ENCODE peak calls at places on chromosomes 11 and 22, in four cellular contexts. One of them, this sample, is unnamed. For H3K4me1, the result is how much of the 10 kb centered on the place peaks cover.

GRCh38 chr11:1830500-1831223 is 4.1 kb upstream of the SYT8 start:
- DNase-seq in spleen: peak
- DNase-seq in stomach: peak
- DNase-seq in upper lobe of left lung: peak
- DNase-seq in this sample: peak

GRCh38 chr22:26406118-26406517 is 22.9 kb upstream of the ASPHD2 start:
- DNase-seq in upper lobe of left lung: no peak
- DNase-seq in spleen: no peak
- DNase-seq in stomach: no peak
- DNase-seq in this sample: no peak

GRCh38 chr11:100930185-100930778 is 199.3 kb downstream of the PGR start:
- DNase-seq in spleen: no peak
- DNase-seq in stomach: no peak
- DNase-seq in upper lobe of left lung: no peak
- DNase-seq in this sample: no peak

GRCh38 chr22:19499880-19500242 is 20.1 kb downstream of the CDC45 start:
- DNase-seq in upper lobe of left lung: no peak
- DNase-seq in stomach: no peak
- DNase-seq in spleen: no peak
- DNase-seq in this sample: no peak

GRCh38 chr11:834371-835316 is 1.9 kb downstream of the CD151 start:
- DNase-seq in stomach: peak
- DNase-seq in upper lobe of left lung: peak
- DNase-seq in spleen: peak
- DNase-seq in this sample: peak

GRCh38 chr11:34531663-34532062 is 18.1 kb upstream of the ELF5 start:
- DNase-seq in spleen: no peak
- DNase-seq in stomach: no peak
- DNase-seq in upper lobe of left lung: no peak
- DNase-seq in this sample: no peak

GRCh38 chr22:32697331-32697995 is 104.0 kb upstream of the TIMP3 start:
- DNase-seq in spleen: no peak
- DNase-seq in upper lobe of left lung: no peak
- DNase-seq in stomach: no peak
- DNase-seq in this sample: no peak

GRCh38 chr22:23520875-23521441 is 59.1 kb downstream of the IGLL1 start:
- DNase-seq in stomach: no peak
- DNase-seq in spleen: peak
- DNase-seq in upper lobe of left lung: no peak
- DNase-seq in this sample: no peak

GRCh38 chr11:57800444-57801184 is 39.0 kb downstream of the CTNND1 start:
- DNase-seq in stomach: no peak
- DNase-seq in upper lobe of left lung: no peak
- DNase-seq in spleen: no peak
- DNase-seq in this sample: no peak

GRCh38 chr11:87432006-87432405 is 394.3 kb downstream of the TMEM135 start:
- DNase-seq in upper lobe of left lung: no peak
- DNase-seq in spleen: no peak
- DNase-seq in stomach: no peak
- DNase-seq in this sample: no peak

GRCh38 chr11:110148775-110149744 is 55.9 kb downstream of the ZC3H12C start:
- DNase-seq in spleen: no peak
- DNase-seq in stomach: no peak
- DNase-seq in upper lobe of left lung: no peak
- DNase-seq in this sample: no peak

GRCh38 chr11:121099885-121100284 is 1.2 kb upstream of the TECTA start:
- DNase-seq in spleen: no peak
- DNase-seq in upper lobe of left lung: no peak
- DNase-seq in stomach: no peak
- DNase-seq in this sample: no peak

GRCh38 chr11:128776088-128776433 is 82.2 kb downstream of the FLI1 start:
- DNase-seq in stomach: no peak
- DNase-seq in spleen: no peak
- DNase-seq in upper lobe of left lung: no peak
- DNase-seq in this sample: peak

GRCh38 chr22:30969532-30970355 is 679 bp downstream of the TUG1 start:
- DNase-seq in spleen: no peak
- DNase-seq in upper lobe of left lung: peak
- DNase-seq in stomach: peak
- DNase-seq in this sample: peak

GRCh38 chr22:17233348-17234043 is 14.3 kb upstream of the ADA2 start:
- DNase-seq in spleen: peak
- DNase-seq in stomach: no peak
- DNase-seq in upper lobe of left lung: no peak
- DNase-seq in this sample: no peak

GRCh38 chr11:120710354-120711187 is 199.0 kb downstream of the GRIK4 start:
- DNase-seq in stomach: no peak
- DNase-seq in spleen: peak
- DNase-seq in upper lobe of left lung: peak
- DNase-seq in this sample: peak

GRCh38 chr11:123425367-123425766 is 4.7 kb upstream of the GRAMD1B start:
- DNase-seq in spleen: no peak
- DNase-seq in stomach: no peak
- DNase-seq in upper lobe of left lung: no peak
- DNase-seq in this sample: no peak

GRCh38 chr11:120208012-120208441 is 2.8 kb upstream of the OAF start:
- DNase-seq in spleen: no peak
- DNase-seq in upper lobe of left lung: no peak
- DNase-seq in stomach: no peak
- DNase-seq in this sample: no peak

GRCh38 chr22:29765905-29766631 is 739 bp downstream of the ZMAT5 start:
- DNase-seq in stomach: peak
- DNase-seq in upper lobe of left lung: no peak
- DNase-seq in spleen: no peak
- DNase-seq in this sample: peak

GRCh38 chr22:49100316-49100715 is 727.4 kb downstream of the BRD1 start:
- DNase-seq in upper lobe of left lung: no peak
- DNase-seq in spleen: peak
- DNase-seq in stomach: no peak
- DNase-seq in this sample: no peak

GRCh38 chr11:17206448-17206847 is 1.3 kb downstream of the PIK3C2A start:
- DNase-seq in spleen: no peak
- DNase-seq in stomach: no peak
- DNase-seq in upper lobe of left lung: no peak
- DNase-seq in this sample: no peak

GRCh38 chr22:33188316-33188715 is 130.1 kb upstream of the SYN3 start:
- DNase-seq in spleen: no peak
- DNase-seq in stomach: no peak
- DNase-seq in upper lobe of left lung: no peak
- DNase-seq in this sample: no peak

GRCh38 chr11:67357831-67358555 is 4.6 kb upstream of the POLD4 start:
- DNase-seq in stomach: no peak
- DNase-seq in spleen: no peak
- DNase-seq in upper lobe of left lung: no peak
- DNase-seq in this sample: no peak

GRCh38 chr22:42169055-42169469 is 38.5 kb upstream of the CYP2D6 start:
- DNase-seq in spleen: peak
- DNase-seq in stomach: peak
- DNase-seq in upper lobe of left lung: peak
- DNase-seq in this sample: peak

GRCh38 chr11:19905280-19905853 is 192.7 kb downstream of the NAV2 start:
- DNase-seq in stomach: no peak
- DNase-seq in spleen: no peak
- DNase-seq in upper lobe of left lung: no peak
- DNase-seq in this sample: no peak

GRCh38 chr22:30309981-30310672 is 16.6 kb downstream of the TBC1D10A start:
- DNase-seq in stomach: peak
- DNase-seq in upper lobe of left lung: peak
- DNase-seq in spleen: no peak
- DNase-seq in this sample: peak

GRCh38 chr11:77299528-77299993 is 1.9 kb downstream of the GDPD4 start:
- DNase-seq in upper lobe of left lung: no peak
- DNase-seq in spleen: no peak
- DNase-seq in stomach: peak
- DNase-seq in this sample: peak

GRCh38 chr22:43919106-43919965 is 4.3 kb upstream of the PNPLA3 start:
- DNase-seq in spleen: no peak
- DNase-seq in stomach: peak
- DNase-seq in upper lobe of left lung: no peak
- DNase-seq in this sample: no peak

GRCh38 chr11:32023370-32023964 is 67.4 kb upstream of the RCN1 start:
- DNase-seq in stomach: no peak
- DNase-seq in spleen: no peak
- DNase-seq in upper lobe of left lung: no peak
- DNase-seq in this sample: no peak

GRCh38 chr11:2799881-2800654 is 85.5 kb downstream of the CDKN1C start:
- DNase-seq in spleen: peak
- DNase-seq in upper lobe of left lung: peak
- DNase-seq in stomach: peak
- DNase-seq in this sample: peak

GRCh38 chr22:36790648-36791047 is 14.7 kb upstream of the IFT27 start:
- DNase-seq in upper lobe of left lung: no peak
- DNase-seq in spleen: no peak
- DNase-seq in stomach: no peak
- DNase-seq in this sample: no peak

GRCh38 chr11:73950869-73951710 is at the start of gene DNAJB13:
- DNase-seq in stomach: peak
- DNase-seq in upper lobe of left lung: peak
- DNase-seq in spleen: no peak
- DNase-seq in this sample: peak

GRCh38 chr11:43963221-43963620 is 20.8 kb downstream of the C11orf96 start:
- DNase-seq in stomach: no peak
- DNase-seq in spleen: no peak
- DNase-seq in upper lobe of left lung: no peak
- DNase-seq in this sample: no peak

GRCh38 chr11:66870131-66870530 is 13.3 kb downstream of the LRFN4 start:
- DNase-seq in upper lobe of left lung: no peak
- DNase-seq in spleen: no peak
- DNase-seq in stomach: no peak
- DNase-seq in this sample: no peak

GRCh38 chr22:17213976-17214375 is 5.3 kb downstream of the ADA2 start:
- DNase-seq in upper lobe of left lung: peak
- DNase-seq in spleen: no peak
- DNase-seq in stomach: peak
- DNase-seq in this sample: peak

DNA sequence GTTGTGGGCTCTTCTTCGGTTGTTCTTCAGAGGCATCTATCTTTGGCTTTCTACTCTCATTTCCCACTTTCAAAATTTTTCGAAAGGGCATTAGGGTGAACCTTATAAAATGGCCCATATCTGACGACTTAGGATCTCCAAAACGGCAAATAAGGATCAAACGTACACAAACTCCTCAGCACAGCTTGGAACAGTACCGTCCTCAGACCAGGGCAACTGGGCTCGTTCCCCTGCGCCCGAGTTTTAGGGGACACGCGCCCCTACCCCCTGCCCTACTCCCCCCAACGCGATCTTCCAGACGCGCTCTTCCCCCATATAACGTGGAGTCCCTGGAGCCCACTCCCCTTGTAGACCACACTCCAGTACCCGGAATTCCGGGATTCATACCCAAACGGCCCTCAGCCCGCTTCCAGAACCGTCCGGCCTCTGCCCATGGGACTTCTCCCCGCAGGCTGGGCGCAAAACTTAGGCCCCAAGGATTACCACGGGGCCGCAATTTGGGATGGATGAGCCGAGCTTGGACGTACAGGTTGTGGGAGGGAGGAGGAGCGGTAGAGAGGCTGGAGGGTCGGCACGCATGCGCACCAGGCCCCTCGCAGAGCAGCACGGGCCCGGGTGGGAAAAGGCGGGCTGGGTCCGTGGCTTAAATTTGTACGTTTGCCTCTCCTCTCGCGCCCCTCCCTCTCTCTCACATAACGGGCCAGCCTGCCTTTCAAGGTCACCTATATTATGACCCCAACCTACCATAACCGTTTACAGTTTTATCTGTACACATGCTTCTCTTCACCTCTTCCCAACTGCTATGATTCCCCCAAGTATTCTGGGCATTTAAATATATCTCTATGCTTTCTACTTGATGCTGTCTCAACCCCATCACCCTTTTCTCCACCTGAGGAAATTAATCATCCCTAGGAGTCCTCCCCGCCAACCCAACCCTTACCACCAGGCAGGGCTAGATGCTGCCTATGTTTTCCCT is 3.4 kb downstream of the CCDC89 start:
- DNase-seq in upper lobe of left lung: peak
- DNase-seq in spleen: peak
- DNase-seq in stomach: peak
- DNase-seq in this sample: peak
- TF ChIP-seq POLR2A in upper lobe of left lung: no peak
- TF ChIP-seq POLR2A in spleen: no peak
- TF ChIP-seq POLR2A in stomach: no peak
- TF ChIP-seq POLR2A in this sample: peak

GRCh38 chr22:35348026-35348590 is 32.8 kb upstream of the HMOX1 start:
- DNase-seq in stomach: no peak
- DNase-seq in upper lobe of left lung: no peak
- DNase-seq in spleen: no peak
- DNase-seq in this sample: no peak
- H3K4me1 ChIP-seq in stomach: under half
- H3K4me1 ChIP-seq in upper lobe of left lung: under half
- H3K4me1 ChIP-seq in spleen: under half
- H3K4me1 ChIP-seq in this sample: under half

DNA sequence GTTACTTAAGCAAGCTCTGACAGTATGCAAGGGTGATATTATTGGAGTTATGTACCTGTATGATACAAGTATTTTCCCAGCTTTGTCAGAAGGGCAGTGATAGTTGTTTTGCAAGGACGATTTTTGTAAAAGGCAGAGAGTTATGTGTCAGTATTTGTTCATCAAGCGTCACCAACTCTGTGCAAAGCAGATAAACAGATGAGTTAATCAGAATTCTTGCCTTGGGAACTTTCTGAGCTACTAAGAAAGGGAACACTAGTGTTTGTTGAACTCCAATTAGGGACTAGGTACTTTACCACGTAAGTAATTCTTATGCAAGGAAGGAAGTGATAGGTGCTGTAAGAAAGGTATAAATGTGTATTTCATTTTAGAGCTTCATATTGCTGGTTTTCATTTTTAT is 1.5 kb downstream of the USP47 start:
- DNase-seq in stomach: no peak
- DNase-seq in upper lobe of left lung: no peak
- DNase-seq in spleen: no peak
- DNase-seq in this sample: no peak
- TF ChIP-seq POLR2AphosphoS5 in stomach: peak
- TF ChIP-seq POLR2AphosphoS5 in upper lobe of left lung: peak
- TF ChIP-seq POLR2AphosphoS5 in spleen: no peak
- TF ChIP-seq POLR2AphosphoS5 in this sample: peak

DNA sequence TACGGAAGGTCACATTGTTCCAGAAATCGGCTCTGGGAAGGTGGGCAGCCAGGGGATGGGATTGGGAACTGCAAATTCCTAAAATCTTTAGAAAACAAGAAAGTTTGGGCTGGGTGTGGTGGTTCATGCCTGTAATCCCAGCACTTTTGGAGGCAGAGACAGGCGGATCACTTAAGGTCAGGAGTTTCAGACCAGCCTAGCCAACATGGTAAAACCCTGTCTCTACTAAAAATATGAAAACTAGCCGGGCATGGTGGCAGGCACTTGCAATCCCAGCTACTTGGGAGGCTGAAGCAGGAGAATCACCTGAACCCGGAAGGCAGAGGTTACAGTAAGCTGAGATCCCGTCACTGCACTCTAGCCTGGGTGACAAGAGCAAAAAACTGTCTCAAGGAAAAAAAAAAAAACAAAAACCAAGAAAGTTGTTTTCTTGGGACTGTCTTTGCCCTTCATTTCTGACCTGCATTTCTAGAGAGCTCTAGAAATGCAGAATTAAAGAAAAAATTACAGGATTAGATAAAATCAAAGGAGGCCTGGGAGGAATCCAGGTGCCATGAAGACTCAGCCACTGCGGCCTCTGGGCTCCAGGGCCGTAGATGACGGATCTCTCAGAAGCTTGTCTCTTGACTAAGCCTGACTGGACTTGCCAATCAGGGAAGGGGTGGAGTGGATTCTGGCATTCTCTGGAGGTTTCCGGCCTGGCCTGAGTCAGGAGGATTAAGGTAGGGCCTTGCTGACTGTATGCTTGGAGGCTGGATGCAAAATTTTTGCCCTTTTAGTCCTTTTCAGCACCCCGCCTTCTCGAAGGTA is 5.3 kb upstream of the MALAT1 start:
- DNase-seq in upper lobe of left lung: peak
- DNase-seq in stomach: peak
- DNase-seq in spleen: no peak
- DNase-seq in this sample: peak
- TF ChIP-seq POLR2A in upper lobe of left lung: no peak
- TF ChIP-seq POLR2A in stomach: no peak
- TF ChIP-seq POLR2A in spleen: no peak
- TF ChIP-seq POLR2A in this sample: peak